ENCODE peak calls at places on chromosomes 2 and 18, in eight cellular contexts. I is nephron progenitor cell; O is osteocyte; L is CD8-positive, alpha-beta T cell; Z is mammary epithelial cell; R is dorsolateral prefrontal cortex; E is heart left ventricle; W is GM10248. J is an unnamed sample.

GRCh38 chr2:30936924-30937323 is 129.7 kb upstream of the CAPN13 start:
- DNase-seq in I (no peak), R (no peak), L (no peak), Z (no peak), O (no peak), W (no peak), E (no peak), J (no peak)

GRCh38 chr2:73859721-73860586 is 31.2 kb downstream of the STAMBP start:
- DNase-seq in R (no peak), L (no peak), E (no peak), Z (peak; percentile 87), W (no peak), I (no peak), O (no peak), J (no peak)

GRCh38 chr2:124241-124880 is 78.1 kb upstream of the FAM110C start:
- DNase-seq in Z (peak; percentile 63), R (no peak), O (no peak), I (no peak), E (no peak), L (no peak), W (no peak), J (no peak)

GRCh38 chr18:35203001-35203553 is 37.8 kb upstream of the ZNF397 start:
- DNase-seq in E (no peak), Z (no peak), R (no peak), W (no peak), L (no peak), I (no peak), O (no peak), J (no peak)

GRCh38 chr2:45852450-45853150 is 201.1 kb downstream of the PRKCE start:
- DNase-seq in O (no peak), I (no peak), L (no peak), R (no peak), E (no peak), Z (no peak), W (peak; percentile 47), J (no peak)

GRCh38 chr2:31241625-31242270 is 7.8 kb downstream of the EHD3 start:
- DNase-seq in Z (no peak), R (no peak), O (no peak), E (no peak), I (no peak), W (no peak), L (no peak), J (no peak)

GRCh38 chr18:50973367-50974126 is 5.7 kb downstream of the ELAC1 start:
- DNase-seq in W (no peak), E (no peak), Z (peak; percentile 90), L (no peak), R (no peak), I (no peak), O (no peak), J (no peak)

GRCh38 chr18:46013484-46014189 is 46.5 kb upstream of the EPG5 start:
- DNase-seq in W (peak; percentile 22), R (no peak), Z (no peak), I (no peak), L (no peak), O (no peak), E (no peak), J (no peak)

GRCh38 chr18:61972389-61973264 is 79.8 kb upstream of the RNF152 start:
- DNase-seq in I (no peak), R (no peak), L (no peak), E (no peak), W (no peak), O (no peak), Z (no peak), J (no peak)

GRCh38 chr2:218166791-218167190 is at the start of gene CXCR1:
- DNase-seq in O (no peak), W (no peak), I (no peak), E (no peak), L (no peak), R (no peak), Z (peak; percentile 70), J (no peak)

GRCh38 chr18:26228562-26229260 is 2.5 kb downstream of the TAF4B start:
- DNase-seq in Z (no peak), R (no peak), W (no peak), E (no peak), L (no peak), O (no peak), I (no peak), J (no peak)

DNA sequence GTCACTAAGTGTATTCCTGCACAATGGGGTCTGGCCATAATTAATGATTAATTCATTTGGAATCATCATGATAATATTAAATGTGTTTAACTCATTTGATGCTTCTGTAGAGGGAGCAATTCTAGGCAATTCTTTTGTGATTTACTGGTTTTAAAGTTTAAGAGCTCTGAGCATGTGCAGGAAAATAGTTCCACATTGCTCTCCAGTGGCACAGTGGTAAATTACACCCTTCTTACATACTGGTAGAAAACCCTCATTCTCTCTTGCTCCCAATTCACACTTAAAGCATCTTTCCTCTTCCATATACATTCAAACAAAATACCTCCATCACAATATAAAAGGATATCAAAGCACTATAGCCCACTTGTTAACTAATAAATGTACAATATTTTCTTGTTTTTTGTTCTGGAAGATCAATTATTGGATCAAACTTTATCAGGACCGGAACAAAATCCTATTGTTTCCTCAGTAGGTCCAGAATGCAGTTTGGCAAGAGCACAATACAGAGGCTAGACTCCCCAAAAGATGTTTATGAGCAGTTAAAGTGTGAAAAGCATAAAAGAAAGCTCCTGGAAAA is 844.3 kb downstream of the MBD2 start:
- DNase-seq in L (no peak), E (no peak), W (peak; percentile 14), Z (peak; percentile 14), O (no peak), R (no peak), I (peak; percentile 9), J (no peak)
- TF ChIP-seq CTCF in L (no peak), E (peak; percentile 34), W (peak; percentile 41), Z (peak; percentile 51), O (peak; percentile 33), R (peak; percentile 72), I (peak; percentile 59), J (peak; percentile 70)

DNA sequence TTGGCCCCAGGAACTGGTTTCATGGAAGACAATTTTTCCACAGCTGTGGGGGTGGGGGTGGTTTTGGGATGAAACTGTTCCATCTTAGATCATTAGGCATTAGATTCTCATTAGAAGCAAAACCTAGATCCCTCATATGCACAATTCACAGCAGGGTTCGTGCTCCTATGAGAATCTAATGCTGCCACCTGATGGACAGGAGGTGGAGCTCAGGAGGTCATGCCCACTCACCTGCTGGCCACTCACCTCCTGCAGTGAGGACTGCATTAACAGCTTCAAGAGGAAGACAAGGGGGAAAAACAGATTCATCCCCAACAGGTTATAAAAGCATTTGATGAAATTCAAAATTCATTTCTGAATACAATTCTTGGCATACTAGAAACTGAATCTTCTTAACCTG is 38.5 kb downstream of the THAP4 start:
- DNase-seq in O (no peak), E (no peak), L (no peak), Z (peak; percentile 11), I (no peak), R (peak; percentile 18), W (no peak), J (no peak)
- TF ChIP-seq CTCF in O (peak; percentile 46), E (peak; percentile 12), L (no peak), Z (peak; percentile 22), I (no peak), R (peak; percentile 44), W (peak; percentile 42), J (peak; percentile 64)

GRCh38 chr2:125386074-125386473 is 1269.9 kb upstream of the GYPC start:
- DNase-seq in L (no peak), O (no peak), E (no peak), I (no peak), Z (no peak), R (no peak), W (no peak), J (no peak)
- TF ChIP-seq CTCF in L (no peak), O (no peak), E (no peak), I (no peak), Z (no peak), R (no peak), W (no peak), J (no peak)

DNA sequence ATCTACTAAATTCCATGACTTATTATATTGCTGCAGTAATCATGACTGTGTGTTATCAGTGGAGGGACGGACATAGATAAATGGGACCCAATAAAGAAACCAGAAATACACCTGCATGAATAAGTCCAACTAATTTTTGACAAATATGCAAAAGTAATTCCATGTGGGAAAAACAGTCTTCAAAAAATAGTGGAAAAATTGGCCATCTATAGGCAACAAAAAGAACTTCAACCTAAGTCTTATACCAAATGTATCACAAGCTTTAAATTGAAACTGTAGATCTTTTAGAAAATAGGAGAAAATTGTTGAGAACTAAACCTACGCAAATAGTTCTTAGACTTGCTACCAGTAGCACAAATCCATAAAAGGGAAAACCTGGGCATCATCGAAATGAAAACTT is 376.2 kb downstream of the NCKAP5 start:
- DNase-seq in E (no peak), O (no peak), R (no peak), W (no peak), Z (no peak), I (no peak), L (no peak), J (no peak)
- TF ChIP-seq CTCF in E (no peak), O (no peak), R (no peak), W (no peak), Z (no peak), I (no peak), L (no peak), J (peak; percentile 53)

GRCh38 chr2:28624798-28625701 is 126.6 kb upstream of the PPP1CB start:
- DNase-seq in I (no peak), L (peak; percentile 30), R (no peak), W (peak; percentile 66), O (no peak), E (peak; percentile 75), Z (no peak), J (no peak)
- TF ChIP-seq CTCF in I (no peak), L (no peak), R (no peak), W (no peak), O (no peak), E (peak; percentile 12), Z (no peak), J (peak; percentile 46)

J was measured in chondrocyte.